ENCODE peak calls at places on chromosomes 13 and 19, in four cellular contexts. H is MM.1S, J is DND-41, N is colonic mucosa. Z is an unnamed sample.
A peak's percentile ranks its signal among the peaks of the same experiment; 100 is the strongest.

GRCh38 chr13:51158365-51158764 is 47.3 kb upstream of the C13orf42 start:
- DNase-seq in H (no peak), J (no peak), N (no peak), Z (no peak)

GRCh38 chr13:89401209-89401810 is 1730.1 kb downstream of the SLITRK5 start:
- DNase-seq in H (no peak), J (no peak), N (no peak), Z (peak; percentile 74)

GRCh38 chr19:34793562-34793961 is 20.5 kb upstream of the ZNF599 start:
- DNase-seq in H (peak; percentile 31), J (peak; percentile 7), N (no peak), Z (no peak)

GRCh38 chr13:32001392-32001768 is 30.2 kb upstream of the FRY start:
- DNase-seq in H (peak; percentile 41), J (peak; percentile 5), N (no peak), Z (peak; percentile 54)

GRCh38 chr13:101611491-101612475 is 159.3 kb downstream of the ITGBL1 start:
- DNase-seq in H (no peak), J (no peak), N (no peak), Z (no peak)

GRCh38 chr19:48351341-48351752 is 12.4 kb downstream of the TMEM143 start:
- DNase-seq in H (peak; percentile 78), J (peak; percentile 82), N (peak; percentile 87), Z (peak; percentile 26)

GRCh38 chr13:27203854-27204253 is 32.2 kb upstream of the USP12 start:
- DNase-seq in H (no peak), J (no peak), N (no peak), Z (no peak)

GRCh38 chr19:16922592-16922934 is 33.8 kb downstream of the F2RL3 start:
- DNase-seq in H (no peak), J (no peak), N (no peak), Z (no peak)

GRCh38 chr13:106529415-106530208 is 5.8 kb downstream of the EFNB2 start:
- DNase-seq in H (no peak), J (no peak), N (no peak), Z (no peak)

GRCh38 chr19:17553256-17553655 is 2.2 kb upstream of the COLGALT1 start:
- DNase-seq in H (no peak), J (peak; percentile 53), N (peak; percentile 59), Z (peak; percentile 96)

GRCh38 chr13:114229486-114229885 is 5.2 kb upstream of the CDC16 start:
- DNase-seq in H (no peak), J (no peak), N (no peak), Z (peak; percentile 43)

GRCh38 chr19:45059258-45059965 is 16.9 kb downstream of the ZNF296 start:
- DNase-seq in H (peak; percentile 82), J (peak; percentile 79), N (peak; percentile 89), Z (peak; percentile 78)

GRCh38 chr13:27971236-27971645 is 2.1 kb upstream of the CDX2 start:
- DNase-seq in H (no peak), J (no peak), N (peak; percentile 60), Z (no peak)

GRCh38 chr19:6402834-6403608 is 10.1 kb upstream of the GTF2F1 start:
- DNase-seq in H (no peak), J (no peak), N (peak; percentile 89), Z (peak; percentile 64)

GRCh38 chr13:74641586-74641985 is 507.4 kb upstream of the KLF12 start:
- DNase-seq in H (no peak), J (no peak), N (no peak), Z (peak; percentile 84)

GRCh38 chr19:39342647-39343305 is 555 bp downstream of the SAMD4B start:
- DNase-seq in H (no peak), J (no peak), N (no peak), Z (no peak)

GRCh38 chr19:58571575-58571947 is 1.6 kb downstream of the MZF1 start:
- DNase-seq in H (no peak), J (peak; percentile 3), N (peak; percentile 17), Z (no peak)

GRCh38 chr19:58568731-58569130 is 4.4 kb downstream of the MZF1 start:
- DNase-seq in H (no peak), J (peak; percentile 3), N (peak; percentile 16), Z (no peak)

GRCh38 chr19:58569191-58569942 is 3.8 kb downstream of the MZF1 start:
- DNase-seq in H (no peak), J (peak; percentile 5), N (peak; percentile 16), Z (no peak)

GRCh38 chr19:58570770-58571574 is 2.2 kb downstream of the MZF1 start:
- DNase-seq in H (no peak), J (peak; percentile 4), N (peak; percentile 20), Z (no peak)

GRCh38 chr19:58569943-58570670 is 3.0 kb downstream of the MZF1 start:
- DNase-seq in H (no peak), J (peak; percentile 5), N (peak; percentile 18), Z (no peak)
- TF ChIP-seq CTCF in H (no peak), J (no peak), N (no peak), Z (no peak)

DNA sequence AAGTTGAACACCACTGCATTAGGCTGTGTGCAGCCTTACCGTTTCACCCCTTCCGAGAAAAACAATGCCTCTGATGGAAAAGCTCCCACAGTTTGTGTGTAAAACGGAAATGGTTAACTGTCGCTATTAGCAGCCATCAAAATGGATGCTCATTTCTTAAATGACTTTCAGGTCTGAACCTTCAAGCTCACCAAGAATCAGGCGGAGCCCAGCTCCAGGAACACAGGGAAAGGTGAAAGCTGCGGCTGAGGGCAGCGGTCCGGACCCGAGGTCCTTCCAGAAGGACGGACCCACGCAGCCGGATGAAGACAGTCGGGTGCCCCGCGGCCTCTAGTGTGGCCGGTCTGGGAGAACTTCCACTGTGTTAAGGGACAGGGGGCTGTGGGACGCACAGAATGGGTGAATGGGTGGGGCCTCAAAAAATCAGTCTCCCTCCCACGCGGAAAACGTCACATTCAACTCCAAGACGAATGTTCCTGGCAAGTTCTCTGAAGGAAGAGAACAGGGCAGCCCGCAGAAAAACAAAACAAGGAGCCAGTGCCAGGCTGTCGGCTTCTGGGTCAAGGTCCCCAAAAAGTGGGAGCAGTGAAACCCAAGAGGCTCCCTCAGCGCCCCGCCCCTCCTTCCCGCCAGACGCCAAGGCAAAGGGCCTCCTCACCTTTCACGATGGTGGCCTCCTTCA is 4.9 kb downstream of the IRS2 start:
- DNase-seq in H (no peak), J (no peak), N (no peak), Z (no peak)
- H3K9ac ChIP-seq in H (no peak overlapping the region), J (no peak overlapping the region), N (peak overlapping the region; percentile 58), Z (no peak overlapping the region)

GRCh38 chr19:52735734-52736133 is 890 bp upstream of the ZNF611 start:
- DNase-seq in H (no peak), J (peak; percentile 15), N (peak; percentile 38), Z (peak; percentile 72)

GRCh38 chr19:52742516-52742915 is 7.7 kb upstream of the ZNF611 start:
- DNase-seq in H (no peak), J (peak; percentile 50), N (no peak), Z (peak; percentile 5)

GRCh38 chr19:52734893-52735661 is at the start of gene ZNF611:
- DNase-seq in H (peak; percentile 92), J (peak; percentile 99), N (peak; percentile 99), Z (peak; percentile 90)

GRCh38 chr19:52741951-52742485 is 7.2 kb upstream of the ZNF611 start:
- DNase-seq in H (no peak), J (no peak), N (no peak), Z (no peak)

DNA sequence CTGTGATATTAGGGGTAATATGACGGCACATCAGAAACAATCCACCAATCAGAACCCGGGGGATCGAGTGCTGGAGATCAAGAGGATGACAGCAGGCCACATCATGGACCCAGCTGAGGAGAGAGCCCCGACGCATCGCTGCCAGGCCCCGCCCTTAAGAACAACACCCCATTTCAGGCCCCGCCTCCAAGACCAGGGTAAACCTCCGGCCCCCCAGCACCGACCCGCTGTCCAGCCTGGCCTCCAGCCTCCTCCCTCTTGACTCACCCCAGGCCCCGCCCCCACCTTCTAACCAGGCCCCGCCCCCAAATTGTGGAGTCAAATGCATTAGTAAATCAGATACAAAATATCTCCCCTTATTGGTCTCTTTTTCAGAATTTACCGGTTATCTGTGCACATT is 4.7 kb upstream of the ZNF611 start:
- DNase-seq in H (no peak), J (no peak), N (no peak), Z (no peak)
- TF ChIP-seq CTCF in H (no peak), J (no peak), N (no peak), Z (no peak)

GRCh38 chr13:66635526-66635925 is 594.6 kb downstream of the PCDH9 start:
- DNase-seq in H (no peak), J (no peak), N (no peak), Z (peak; percentile 75)
- H3K9ac ChIP-seq in H (no peak overlapping the region), J (no peak overlapping the region), N (no peak overlapping the region), Z (no peak overlapping the region)

GRCh38 chr19:13102416-13102665 is 317 bp downstream of the LYL1 start:
- DNase-seq in H (no peak), J (no peak), N (no peak), Z (no peak)

GRCh38 chr19:13103585-13103923 is 896 bp upstream of the LYL1 start:
- DNase-seq in H (no peak), J (no peak), N (no peak), Z (no peak)

GRCh38 chr19:13102666-13103584 is at the start of gene LYL1:
- DNase-seq in H (peak; percentile 56), J (no peak), N (peak; percentile 75), Z (peak; percentile 39)

GRCh38 chr19:13103961-13104847 is 1.5 kb upstream of the LYL1 start:
- DNase-seq in H (peak; percentile 72), J (peak; percentile 53), N (peak; percentile 62), Z (no peak)

GRCh38 chr19:13104848-13105646 is 2.4 kb upstream of the LYL1 start:
- DNase-seq in H (peak; percentile 52), J (no peak), N (no peak), Z (no peak)
- TF ChIP-seq CTCF in H (no peak), J (no peak), N (no peak), Z (no peak)

DNA sequence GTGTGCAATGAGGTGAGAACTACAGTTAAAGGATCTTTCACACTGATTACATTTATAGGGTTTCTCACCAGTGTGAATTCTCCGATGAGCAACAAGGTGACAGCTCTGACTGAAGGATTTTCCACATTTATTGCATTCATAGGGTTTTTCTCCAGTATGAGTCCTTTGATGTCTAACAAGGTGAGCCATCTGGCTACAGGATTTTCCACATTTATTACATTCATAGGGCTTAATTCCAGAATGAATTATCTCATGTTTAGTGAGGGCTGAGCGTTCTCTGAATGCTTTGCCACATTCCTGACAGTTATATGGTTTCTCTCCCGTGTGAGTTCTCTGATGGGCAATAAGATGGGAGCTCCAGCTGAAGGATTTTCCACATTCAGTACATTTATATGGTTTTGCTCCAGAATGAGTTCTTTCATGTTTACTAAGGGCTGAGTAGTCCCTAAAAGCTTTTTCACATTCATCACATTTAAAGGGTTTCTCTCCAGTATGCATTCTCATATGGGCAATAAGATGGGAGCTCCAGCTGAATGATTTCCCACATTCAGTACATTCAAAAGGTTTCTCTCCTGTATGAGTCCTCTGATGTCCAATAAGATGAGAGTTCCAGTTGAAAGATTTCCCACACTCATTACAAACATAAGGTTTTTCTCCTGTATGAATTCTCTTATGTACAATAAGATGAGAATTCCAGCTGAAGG is 4.4 kb upstream of the C19orf18 start:
- DNase-seq in H (no peak), J (no peak), N (no peak), Z (peak; percentile 12)
- H3K9ac ChIP-seq in H (no peak overlapping the region), J (no peak overlapping the region), N (no peak overlapping the region), Z (no peak overlapping the region)

DNA sequence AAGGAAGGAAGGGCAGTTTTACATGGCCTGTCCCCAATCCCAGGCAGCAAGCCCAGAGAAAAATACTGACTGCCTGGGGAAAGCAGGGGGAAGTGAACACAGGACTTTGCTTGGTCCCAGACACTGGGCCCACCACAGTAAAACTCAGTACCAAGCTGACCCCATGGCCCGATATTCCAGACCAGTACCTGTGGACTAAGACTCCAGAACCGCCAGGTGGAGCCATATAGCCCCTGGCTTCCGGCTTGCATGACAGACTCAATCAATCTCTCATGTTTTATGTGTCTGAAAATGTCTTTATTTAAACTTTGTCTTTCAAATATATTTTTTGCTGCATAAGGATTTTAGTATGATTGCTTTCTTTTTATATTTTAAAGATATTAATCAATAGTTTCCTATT is 767.9 kb upstream of the SLITRK6 start:
- DNase-seq in H (no peak), J (no peak), N (no peak), Z (no peak)
- TF ChIP-seq CTCF in H (peak; percentile 27), J (peak; percentile 29), N (no peak), Z (no peak)

GRCh38 chr19:11087870-11088507 is 1.3 kb upstream of the LDLR start:
- DNase-seq in H (no peak), J (no peak), N (no peak), Z (no peak)
- H3K9ac ChIP-seq in H (no peak overlapping the region), J (peak overlapping the region; percentile 96), N (peak overlapping the region; percentile 37), Z (no peak overlapping the region)